ENCODE peak calls at places on chromosomes 2 and 18, in six cellular contexts. Y, J, E, L, A and O are unnamed samples.

GRCh38 chr2:23692263-23692662 is 234.7 kb downstream of the ATAD2B start:
- DNase-seq in Y (no peak), J (no peak), E (no peak), L (no peak), A (no peak), O (no peak)

GRCh38 chr2:129727286-129727685 is 252.2 kb upstream of the RAB6C start:
- DNase-seq in Y (no peak), J (no peak), E (peak), L (no peak), A (no peak), O (no peak)

GRCh38 chr18:31554776-31555175 is 36.9 kb upstream of the TTR start:
- DNase-seq in Y (no peak), J (no peak), E (peak), L (no peak), A (no peak), O (no peak)

GRCh38 chr18:24138281-24138883 is 480 bp upstream of the CABYR start:
- DNase-seq in Y (no peak), J (no peak), E (no peak), L (no peak), A (no peak), O (no peak)

GRCh38 chr2:30346475-30347169 is 100.4 kb upstream of the LCLAT1 start:
- DNase-seq in Y (no peak), J (no peak), E (no peak), L (peak), A (no peak), O (no peak)

GRCh38 chr2:58358024-58358423 is 116.9 kb upstream of the FANCL start:
- DNase-seq in Y (no peak), J (no peak), E (no peak), L (no peak), A (no peak), O (no peak)

GRCh38 chr2:30226144-30227032 is 4.9 kb upstream of the LBH start:
- DNase-seq in Y (no peak), J (no peak), E (no peak), L (no peak), A (no peak), O (no peak)

GRCh38 chr2:239257511-239257937 is 143.3 kb downstream of the HDAC4 start:
- DNase-seq in Y (peak), J (no peak), E (no peak), L (no peak), A (peak), O (peak)

GRCh38 chr2:180359522-180360282 is 352.6 kb upstream of the CWC22 start:
- DNase-seq in Y (peak), J (no peak), E (no peak), L (peak), A (no peak), O (no peak)

GRCh38 chr2:13414907-13415306 is 698.2 kb downstream of the TRIB2 start:
- DNase-seq in Y (no peak), J (no peak), E (no peak), L (no peak), A (no peak), O (no peak)

GRCh38 chr18:58195278-58195721 is 151.3 kb downstream of the NEDD4L start:
- DNase-seq in Y (no peak), J (no peak), E (no peak), L (peak), A (no peak), O (peak)

GRCh38 chr2:174702541-174702940 is 61.7 kb downstream of the CHRNA1 start:
- DNase-seq in Y (no peak), J (no peak), E (no peak), L (no peak), A (no peak), O (no peak)

GRCh38 chr2:168480825-168481585 is 24.9 kb downstream of the CERS6 start:
- DNase-seq in Y (no peak), J (no peak), E (no peak), L (no peak), A (no peak), O (no peak)

GRCh38 chr2:28662468-28663095 is 89.0 kb upstream of the PPP1CB start:
- DNase-seq in Y (no peak), J (no peak), E (no peak), L (peak), A (no peak), O (no peak)

GRCh38 chr2:239309398-239310245 is 91.2 kb downstream of the HDAC4 start:
- DNase-seq in Y (no peak), J (no peak), E (no peak), L (peak), A (no peak), O (no peak)

GRCh38 chr2:42568431-42569115 is at the start of gene MTA3:
- DNase-seq in Y (no peak), J (peak), E (no peak), L (peak), A (peak), O (peak)

GRCh38 chr2:170123593-170123992 is 54.4 kb upstream of the MYO3B start:
- DNase-seq in Y (peak), J (no peak), E (no peak), L (no peak), A (no peak), O (no peak)

GRCh38 chr2:188028739-188029138 is 262.9 kb upstream of the GULP1 start:
- DNase-seq in Y (no peak), J (no peak), E (no peak), L (no peak), A (no peak), O (no peak)

GRCh38 chr18:24052053-24052452 is 37.5 kb downstream of the TTC39C start:
- DNase-seq in Y (no peak), J (peak), E (peak), L (no peak), A (no peak), O (no peak)

GRCh38 chr18:31651369-31651768 is 33.0 kb downstream of the B4GALT6 start:
- DNase-seq in Y (no peak), J (no peak), E (no peak), L (no peak), A (no peak), O (no peak)

GRCh38 chr18:37421349-37422080 is 144.1 kb downstream of the CELF4 start:
- DNase-seq in Y (no peak), J (no peak), E (no peak), L (no peak), A (no peak), O (no peak)

GRCh38 chr18:37483221-37483971 is 82.2 kb downstream of the CELF4 start:
- DNase-seq in Y (no peak), J (no peak), E (no peak), L (no peak), A (no peak), O (no peak)

DNA sequence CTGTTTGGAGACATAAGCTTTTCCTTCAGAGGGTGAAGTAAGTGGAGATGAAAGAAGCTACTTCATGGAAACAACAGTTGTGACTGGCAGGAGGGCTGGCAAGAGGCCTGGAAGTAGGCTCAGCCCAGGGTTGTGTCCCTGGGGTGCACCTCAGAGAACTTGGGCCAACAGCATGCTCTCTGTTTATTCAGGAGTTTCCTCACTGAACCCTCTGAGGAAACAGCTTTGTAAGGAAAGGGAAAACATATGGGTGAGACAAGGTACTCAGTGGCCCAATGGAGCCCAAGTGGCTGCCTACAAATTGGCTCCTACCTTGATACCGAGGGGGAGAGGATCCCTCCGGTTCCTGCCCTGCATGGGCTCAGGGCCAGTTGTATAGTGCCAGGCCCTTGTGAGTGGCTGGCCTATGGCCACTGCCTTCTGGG is 115.5 kb upstream of the ITGA6 start:
- DNase-seq in Y (no peak), J (no peak), E (no peak), L (no peak), A (no peak), O (no peak)
- TF ChIP-seq POLR2A in Y (no peak), J (no peak), E (no peak), L (no peak), A (no peak), O (no peak)

GRCh38 chr18:35711227-35711626 is 129.7 kb downstream of the GALNT1 start:
- DNase-seq in Y (no peak), J (no peak), E (no peak), L (no peak), A (no peak), O (no peak)

GRCh38 chr18:35714539-35714938 is 133.0 kb downstream of the GALNT1 start:
- DNase-seq in Y (no peak), J (no peak), E (no peak), L (no peak), A (no peak), O (no peak)

GRCh38 chr18:35716169-35716831 is 134.8 kb downstream of the GALNT1 start:
- DNase-seq in Y (no peak), J (no peak), E (no peak), L (no peak), A (no peak), O (no peak)

GRCh38 chr18:35715139-35715538 is 133.6 kb downstream of the GALNT1 start:
- DNase-seq in Y (no peak), J (no peak), E (no peak), L (no peak), A (no peak), O (no peak)

DNA sequence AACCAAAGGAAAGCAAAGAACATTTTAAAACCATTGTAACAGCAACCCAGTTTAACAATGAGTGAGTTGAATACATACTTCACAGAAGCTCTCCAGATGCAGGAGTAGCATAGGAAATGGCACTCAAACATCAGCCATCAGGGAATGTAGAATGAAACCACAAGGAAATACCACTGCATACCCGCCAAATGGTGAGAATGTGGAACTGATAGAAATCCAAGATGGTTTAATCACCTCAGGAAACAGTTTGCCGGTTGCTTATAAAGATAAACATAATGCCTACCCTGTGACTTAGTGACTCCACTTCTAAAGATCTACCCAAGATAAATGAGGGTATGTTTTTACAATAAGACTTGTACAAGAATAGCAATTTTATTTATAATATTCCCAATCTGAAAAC is 132.0 kb downstream of the GALNT1 start:
- DNase-seq in Y (no peak), J (no peak), E (no peak), L (no peak), A (no peak), O (no peak)
- TF ChIP-seq POLR2A in Y (no peak), J (no peak), E (no peak), L (no peak), A (no peak), O (no peak)

DNA sequence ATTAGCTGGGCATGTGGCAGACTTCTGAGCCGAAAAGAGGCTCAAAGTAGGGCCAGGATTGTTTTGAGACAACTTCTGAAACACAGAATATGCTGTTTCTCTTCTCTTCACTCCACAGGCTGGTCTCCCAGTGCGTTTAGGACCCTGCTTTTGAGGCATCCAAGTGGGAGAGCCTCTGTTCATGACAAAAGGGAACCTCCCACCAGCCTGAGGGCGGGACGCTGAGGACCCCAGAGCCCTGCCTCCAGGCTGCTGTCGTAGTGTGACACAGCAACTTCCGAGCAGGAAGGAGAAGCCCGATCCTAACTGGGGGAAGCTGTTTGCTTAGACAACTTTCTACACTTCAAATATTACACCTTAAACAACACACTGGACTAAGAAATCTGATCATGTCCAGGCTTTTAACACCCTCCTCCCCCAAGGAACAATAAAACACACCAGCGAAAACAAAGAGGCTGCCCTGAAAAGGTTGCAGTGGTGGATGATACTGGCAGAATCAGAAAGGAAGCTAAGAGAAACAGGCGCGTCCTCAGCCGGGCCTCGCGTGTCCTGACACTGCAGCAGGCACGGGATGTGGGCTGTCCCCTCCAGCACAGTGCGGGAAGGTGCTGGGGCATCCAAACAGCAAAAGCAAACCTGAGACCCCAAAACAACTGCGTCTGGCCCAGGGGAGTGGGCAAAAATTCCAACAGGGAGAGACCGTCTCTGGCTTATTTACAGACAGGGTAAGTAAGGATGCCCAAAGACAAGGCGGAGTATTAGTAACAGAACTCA is 9.3 kb downstream of the SERTAD2 start:
- DNase-seq in Y (peak), J (peak), E (no peak), L (peak), A (peak), O (peak)
- TF ChIP-seq POLR2A in Y (peak), J (peak), E (peak), L (peak), A (peak), O (peak)

GRCh38 chr2:236575501-236575900 is 5.9 kb downstream of the ACKR3 start:
- DNase-seq in Y (no peak), J (no peak), E (no peak), L (no peak), A (no peak), O (no peak)

GRCh38 chr2:236573066-236573929 is 3.7 kb downstream of the ACKR3 start:
- DNase-seq in Y (no peak), J (no peak), E (no peak), L (no peak), A (no peak), O (no peak)

GRCh38 chr2:236576053-236576452 is 6.4 kb downstream of the ACKR3 start:
- DNase-seq in Y (no peak), J (no peak), E (no peak), L (no peak), A (no peak), O (no peak)

GRCh38 chr2:236574000-236574399 is 4.4 kb downstream of the ACKR3 start:
- DNase-seq in Y (no peak), J (no peak), E (no peak), L (no peak), A (no peak), O (no peak)

GRCh38 chr2:236574424-236575145 is 5.0 kb downstream of the ACKR3 start:
- DNase-seq in Y (no peak), J (no peak), E (no peak), L (no peak), A (no peak), O (no peak)
- TF ChIP-seq POLR2A in Y (no peak), J (no peak), E (no peak), L (no peak), A (no peak), O (no peak)

DNA sequence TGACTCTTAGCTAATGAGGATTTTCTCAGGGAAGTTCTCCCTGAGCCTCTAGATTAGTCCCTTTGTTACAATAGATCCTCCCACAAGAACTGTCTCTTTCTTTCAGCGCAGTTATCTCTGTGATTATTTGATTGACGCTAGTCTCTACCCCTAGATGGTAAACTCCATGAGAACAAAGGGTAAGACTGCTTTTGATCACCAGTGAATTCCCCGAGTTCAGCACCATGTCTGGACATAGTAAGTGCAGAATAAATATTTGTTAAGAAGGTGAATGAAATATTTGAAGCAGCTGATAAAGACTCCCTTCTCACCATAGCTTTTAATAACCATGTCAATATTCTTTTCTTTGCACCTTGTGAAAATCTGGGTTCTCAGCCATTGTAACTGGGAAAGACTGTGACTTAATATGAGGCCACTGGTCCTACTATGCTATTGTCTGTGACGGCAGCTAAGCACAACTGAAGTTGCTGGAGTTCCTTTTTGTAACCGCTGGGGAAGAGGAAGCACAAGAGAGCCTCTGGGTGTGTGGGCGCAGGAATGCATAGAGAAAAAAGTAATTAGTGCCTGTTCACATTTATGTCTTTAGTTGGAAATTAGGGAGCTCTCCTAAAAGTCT is 214.7 kb downstream of the TGIF1 start:
- DNase-seq in Y (no peak), J (no peak), E (no peak), L (no peak), A (peak), O (no peak)
- TF ChIP-seq POLR2A in Y (peak), J (no peak), E (no peak), L (no peak), A (no peak), O (no peak)